ENCODE peak calls at places on chromosomes 2 and 18, in five cellular contexts. U is H1, J is GM12878, C is HEK293T, V is HepG2. E is an unnamed sample.

GRCh38 chr2:233094614-233095013 is 34.5 kb downstream of the INPP5D start:
- DNase-seq in U (no peak), J (no peak), C (no peak), V (no peak), E (no peak)

GRCh38 chr18:43279015-43279758 is 1.9 kb upstream of the SYT4 start:
- DNase-seq in U (no peak), J (no peak), C (peak), V (peak), E (peak)

GRCh38 chr2:201152999-201153398 is 29.9 kb upstream of the CASP10 start:
- DNase-seq in U (no peak), J (no peak), C (no peak), V (no peak), E (no peak)

GRCh38 chr2:55133467-55134315 is 83.4 kb upstream of the RTN4 start:
- DNase-seq in U (no peak), J (peak), C (no peak), V (peak), E (peak)

GRCh38 chr2:183193904-183194303 is 69.7 kb downstream of the NUP35 start:
- DNase-seq in U (no peak), J (no peak), C (no peak), V (no peak), E (no peak)

GRCh38 chr18:48994044-48994651 is 43.4 kb upstream of the SMAD7 start:
- DNase-seq in U (no peak), J (no peak), C (no peak), V (peak), E (no peak)

GRCh38 chr2:20201671-20202070 is 23.3 kb downstream of the SDC1 start:
- DNase-seq in U (no peak), J (no peak), C (no peak), V (no peak), E (no peak)

GRCh38 chr2:145007673-145008263 is 487.8 kb upstream of the ZEB2 start:
- DNase-seq in U (no peak), J (no peak), C (no peak), V (no peak), E (no peak)

GRCh38 chr2:61185329-61185728 is 23.3 kb downstream of the C2orf74 start:
- DNase-seq in U (no peak), J (no peak), C (no peak), V (no peak), E (no peak)

GRCh38 chr18:48525671-48526070 is 13.2 kb upstream of the CTIF start:
- DNase-seq in U (no peak), J (no peak), C (no peak), V (no peak), E (no peak)

GRCh38 chr2:25312958-25313710 is 28.6 kb downstream of the DNMT3A start:
- DNase-seq in U (no peak), J (no peak), C (no peak), V (no peak), E (no peak)

GRCh38 chr2:15177103-15177502 is 384.0 kb downstream of the NBAS start:
- DNase-seq in U (no peak), J (peak), C (no peak), V (no peak), E (no peak)

GRCh38 chr2:48482774-48483173 is 47.2 kb upstream of the STON1 start:
- DNase-seq in U (no peak), J (no peak), C (no peak), V (no peak), E (no peak)

GRCh38 chr18:25284861-25285574 is 66.9 kb downstream of the ZNF521 start:
- DNase-seq in U (no peak), J (no peak), C (no peak), V (no peak), E (no peak)

GRCh38 chr18:34866739-34867138 is 156.6 kb downstream of the DTNA start:
- DNase-seq in U (no peak), J (no peak), C (peak), V (no peak), E (no peak)

GRCh38 chr2:202432776-202433175 is 56.6 kb downstream of the BMPR2 start:
- DNase-seq in U (no peak), J (no peak), C (no peak), V (no peak), E (no peak)

GRCh38 chr2:208097801-208098200 is 26.5 kb downstream of the CRYGD start:
- DNase-seq in U (no peak), J (no peak), C (no peak), V (no peak), E (no peak)

GRCh38 chr2:148614332-148615049 is 30.1 kb upstream of the EPC2 start:
- DNase-seq in U (no peak), J (peak), C (no peak), V (no peak), E (peak)

GRCh38 chr2:28570431-28570830 is 74.6 kb downstream of the PLB1 start:
- DNase-seq in U (no peak), J (no peak), C (no peak), V (no peak), E (no peak)

GRCh38 chr2:56688661-56689060 is 504.9 kb downstream of the CCDC85A start:
- DNase-seq in U (no peak), J (no peak), C (no peak), V (no peak), E (no peak)

GRCh38 chr2:48209214-48209885 is 303.1 kb upstream of the FBXO11 start:
- DNase-seq in U (no peak), J (no peak), C (no peak), V (no peak), E (no peak)

GRCh38 chr2:20481798-20482405 is 35.0 kb downstream of the RHOB start:
- DNase-seq in U (no peak), J (no peak), C (no peak), V (no peak), E (no peak)

GRCh38 chr2:235300368-235301201 is 193.3 kb upstream of the AGAP1 start:
- DNase-seq in U (no peak), J (no peak), C (no peak), V (no peak), E (no peak)

GRCh38 chr18:5418985-5419495 is 123.5 kb upstream of the ZBTB14 start:
- DNase-seq in U (no peak), J (no peak), C (no peak), V (no peak), E (no peak)

GRCh38 chr2:43110442-43110871 is 115.9 kb downstream of the ZFP36L2 start:
- DNase-seq in U (no peak), J (no peak), C (no peak), V (peak), E (no peak)

GRCh38 chr18:68104036-68104435 is 587.5 kb upstream of the DSEL start:
- DNase-seq in U (no peak), J (no peak), C (no peak), V (no peak), E (no peak)

GRCh38 chr2:17470855-17471641 is 47.2 kb downstream of the RAD51AP2 start:
- DNase-seq in U (no peak), J (peak), C (peak), V (peak), E (peak)

GRCh38 chr2:58871469-58872142 is 630.5 kb upstream of the FANCL start:
- DNase-seq in U (no peak), J (no peak), C (peak), V (no peak), E (no peak)

GRCh38 chr2:152421521-152422367 is 86.8 kb downstream of the FMNL2 start:
- DNase-seq in U (no peak), J (no peak), C (peak), V (peak), E (no peak)

GRCh38 chr2:132815522-132815921 is 145.5 kb upstream of the LYPD1 start:
- DNase-seq in U (no peak), J (no peak), C (no peak), V (no peak), E (no peak)

GRCh38 chr18:74803117-74803516 is 205.4 kb downstream of the ZNF407 start:
- DNase-seq in U (no peak), J (no peak), C (no peak), V (no peak), E (no peak)

GRCh38 chr2:208781166-208781565 is 374.6 kb downstream of the PTH2R start:
- DNase-seq in U (no peak), J (no peak), C (no peak), V (no peak), E (no peak)

DNA sequence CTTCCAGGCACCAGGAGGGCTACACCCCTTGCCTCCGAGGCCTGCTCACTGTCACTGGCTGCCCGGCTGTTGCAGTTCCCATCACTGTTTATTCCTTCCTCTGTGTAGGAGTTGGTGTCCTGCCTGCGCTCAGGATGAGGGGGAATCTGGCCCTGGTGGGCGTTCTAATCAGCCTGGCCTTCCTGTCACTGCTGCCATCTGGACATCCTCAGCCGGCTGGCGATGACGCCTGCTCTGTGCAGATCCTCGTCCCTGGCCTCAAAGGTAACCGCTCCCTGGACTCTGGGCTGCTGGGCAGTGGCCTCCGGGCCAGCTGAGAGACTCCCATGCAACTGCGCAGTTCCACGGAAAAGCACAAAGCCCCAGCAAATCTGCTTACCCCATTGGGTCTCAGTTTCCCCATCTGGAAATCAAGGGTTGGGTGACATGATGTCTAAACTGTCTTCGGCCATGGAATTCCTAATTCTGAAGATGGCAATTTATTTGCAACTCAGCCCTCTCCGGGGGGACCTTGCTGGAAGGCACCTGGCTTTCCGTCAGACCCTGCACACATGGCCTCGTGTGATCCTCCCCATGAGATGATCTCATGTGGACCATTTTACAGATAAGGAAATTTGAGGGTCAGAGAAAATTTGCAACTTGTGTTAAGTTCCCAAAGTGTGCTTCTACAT is 9.4 kb downstream of the COLEC11 start:
- DNase-seq in U (peak), J (no peak), C (no peak), V (no peak), E (no peak)
- TF ChIP-seq SUZ12 in U (no peak), J (no peak), C (no peak), V (no peak), E (no peak)

DNA sequence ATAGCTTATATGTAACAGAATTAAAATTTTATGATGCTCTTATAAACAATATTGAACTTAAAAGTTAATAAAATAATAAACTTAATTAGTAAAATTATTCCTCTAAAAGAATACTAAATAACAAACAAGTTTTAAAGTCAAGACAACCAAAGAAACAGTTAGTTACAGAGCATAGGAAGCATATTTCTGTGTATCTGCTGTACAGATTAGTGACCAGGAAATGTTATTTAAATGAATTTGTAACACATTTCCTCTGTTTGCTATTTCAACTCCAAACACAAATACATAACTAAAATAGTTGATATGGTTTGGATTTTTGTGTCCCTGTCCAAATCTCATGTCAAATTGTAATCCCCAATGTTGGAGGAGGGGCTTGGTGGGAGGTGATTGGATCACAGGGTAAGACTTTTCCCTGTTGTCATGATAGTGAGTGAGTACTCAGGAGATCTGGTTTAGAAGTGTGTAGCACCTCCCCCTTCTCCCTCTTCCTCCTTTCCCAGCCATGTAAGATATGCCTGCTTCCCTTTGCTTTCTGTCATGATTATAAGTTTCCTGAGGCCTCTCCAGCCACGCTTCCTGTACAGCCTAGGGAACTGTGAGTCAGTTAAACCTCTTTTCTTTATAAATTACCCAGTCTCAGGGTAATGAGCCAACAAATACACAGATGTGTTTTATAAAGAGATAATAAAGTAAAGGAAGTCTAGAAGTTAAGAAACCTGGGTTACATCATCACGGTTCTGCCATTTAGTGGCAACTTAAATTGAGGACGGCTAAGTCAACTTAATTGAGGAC is 51.8 kb downstream of the ROCK2 start:
- DNase-seq in U (no peak), J (no peak), C (no peak), V (no peak), E (no peak)
- TF ChIP-seq SUZ12 in U (no peak), J (no peak), C (no peak), V (no peak), E (no peak)

GRCh38 chr2:110125292-110125691 is 9.7 kb upstream of the MALL start:
- DNase-seq in U (no peak), J (no peak), C (no peak), V (no peak), E (no peak)
- TF ChIP-seq SUZ12 in U (no peak), J (no peak), C (no peak), V (no peak), E (no peak)

DNA sequence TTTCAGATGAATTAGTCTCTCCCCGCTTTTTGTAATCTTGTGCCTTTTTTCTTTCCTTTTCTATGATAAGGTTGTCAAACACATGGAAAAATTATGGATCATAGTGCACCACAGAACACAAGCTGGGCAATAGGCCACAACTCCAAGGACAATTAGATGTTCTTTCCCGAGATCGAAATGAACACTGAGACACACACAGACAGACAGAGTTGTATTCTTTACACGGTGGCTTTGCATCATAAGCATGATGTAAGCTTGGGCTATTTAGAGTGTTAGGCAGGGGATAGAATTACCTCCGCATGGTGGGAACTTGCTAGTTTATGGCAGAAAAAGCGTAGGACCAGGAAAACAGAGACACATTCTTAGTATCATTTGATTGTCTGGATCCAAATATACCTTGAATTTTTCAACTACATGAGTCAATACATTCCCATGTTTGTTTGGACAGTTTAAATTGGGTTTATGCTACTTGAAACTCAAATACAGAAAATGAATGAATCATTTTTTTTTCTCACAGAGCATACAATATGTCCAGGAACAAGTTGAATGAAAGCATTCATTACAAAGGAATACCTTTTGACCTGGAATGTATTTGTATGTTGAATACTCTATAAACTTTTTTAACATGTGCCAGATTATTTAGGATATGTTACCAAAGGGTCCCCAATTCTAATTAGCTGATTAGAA is 1611.5 kb upstream of the TMEFF2 start:
- DNase-seq in U (no peak), J (no peak), C (peak), V (no peak), E (no peak)
- TF ChIP-seq SUZ12 in U (no peak), J (no peak), C (no peak), V (no peak), E (no peak)

GRCh38 chr18:30908381-30908780 is 134.2 kb downstream of the DSC3 start:
- DNase-seq in U (no peak), J (no peak), C (no peak), V (no peak), E (no peak)

DNA sequence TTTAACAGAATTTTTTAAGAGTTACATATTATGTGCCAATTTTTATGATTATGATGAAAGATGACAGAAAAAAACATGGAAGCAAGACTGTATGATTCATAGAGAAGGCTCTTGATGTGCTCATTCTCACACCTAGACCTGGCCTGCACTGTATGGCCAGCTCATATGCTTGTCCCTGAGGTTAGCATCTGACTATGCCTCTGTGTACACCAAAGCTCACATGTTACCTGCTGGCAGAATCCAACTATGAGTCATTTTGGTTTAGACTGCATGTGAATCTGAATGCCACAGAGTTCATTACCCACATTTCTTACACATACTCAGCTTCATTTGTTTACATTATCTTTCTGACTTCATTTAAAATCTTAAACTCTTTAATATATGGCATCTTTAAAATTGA is 139.0 kb downstream of the DSC3 start:
- DNase-seq in U (no peak), J (no peak), C (no peak), V (peak), E (no peak)
- TF ChIP-seq SUZ12 in U (no peak), J (no peak), C (no peak), V (no peak), E (no peak)

GRCh38 chr2:101987832-101988231 is 3.9 kb upstream of the IL1R2 start:
- DNase-seq in U (no peak), J (no peak), C (no peak), V (peak), E (no peak)
- TF ChIP-seq SUZ12 in U (no peak), J (no peak), C (no peak), V (no peak), E (no peak)

GRCh38 chr18:7104649-7105048 is 12.9 kb downstream of the LAMA1 start:
- DNase-seq in U (no peak), J (no peak), C (no peak), V (no peak), E (no peak)
- TF ChIP-seq SUZ12 in U (no peak), J (no peak), C (no peak), V (no peak), E (no peak)

GRCh38 chr18:79944746-79945117 is 6.7 kb downstream of the SLC66A2 start:
- DNase-seq in U (no peak), J (no peak), C (no peak), V (no peak), E (no peak)
- TF ChIP-seq SUZ12 in U (no peak), J (no peak), C (no peak), V (no peak), E (no peak)